ENCODE peak calls at places on chromosomes 11 and 22, in seven cellular contexts. A is hepatocyte, Q is right lobe of liver, P is fibroblast of lung, J is esophagus muscularis mucosa, S is Peyer's patch, Z is right atrium auricular region. W is an unnamed sample.

GRCh38 chr22:25485626-25486545 is 78.6 kb upstream of the GRK3 start:
- DNase-seq in A (no peak), J (no peak), Z (no peak), S (no peak), Q (no peak), P (no peak), W (no peak)

GRCh38 chr22:37454857-37455686 is 27.8 kb upstream of the ELFN2 start:
- DNase-seq in S (no peak), Z (no peak), A (peak), Q (no peak), J (no peak), P (peak), W (no peak)

GRCh38 chr22:19086944-19087343 is 35.3 kb downstream of the DGCR2 start:
- DNase-seq in P (peak), J (no peak), S (peak), Z (no peak), Q (no peak), A (no peak), W (no peak)

GRCh38 chr22:32737811-32738210 is 63.7 kb upstream of the TIMP3 start:
- DNase-seq in J (no peak), Q (no peak), Z (no peak), A (no peak), P (peak), S (no peak), W (no peak)

GRCh38 chr11:134050541-134051383 is 18.1 kb upstream of the JAM3 start:
- DNase-seq in A (peak), P (no peak), S (peak), Q (peak), J (no peak), Z (no peak), W (peak)

GRCh38 chr11:109016724-109017123 is 351.9 kb downstream of the DDX10 start:
- DNase-seq in Q (no peak), P (no peak), A (no peak), J (peak), Z (no peak), S (no peak), W (no peak)

GRCh38 chr22:50688448-50688847 is 15.8 kb downstream of the SHANK3 start:
- DNase-seq in P (no peak), A (no peak), Z (no peak), Q (no peak), J (no peak), S (no peak), W (no peak)

GRCh38 chr22:40635008-40635939 is 1.2 kb downstream of the MRTFA start:
- DNase-seq in J (no peak), A (no peak), S (no peak), Q (no peak), Z (peak), P (peak), W (no peak)

GRCh38 chr11:2520736-2521035 is 75.9 kb downstream of the KCNQ1 start:
- DNase-seq in S (no peak), A (no peak), J (no peak), P (no peak), Q (no peak), Z (no peak), W (no peak)

GRCh38 chr22:22019659-22020424 is 37.3 kb upstream of the TOP3B start:
- DNase-seq in S (no peak), Z (no peak), A (no peak), J (no peak), Q (no peak), P (no peak), W (no peak)

GRCh38 chr11:119338318-119338890 is 2.3 kb downstream of the C1QTNF5 start:
- DNase-seq in Z (no peak), S (peak), P (peak), A (peak), Q (peak), J (no peak), W (peak)

GRCh38 chr11:95937358-95937757 is 13.5 kb upstream of the MTMR2 start:
- DNase-seq in P (no peak), S (no peak), Q (no peak), A (peak), J (no peak), Z (no peak), W (no peak)

GRCh38 chr11:80722616-80723015 is 1281.8 kb upstream of the TENM4 start:
- DNase-seq in P (peak), Q (no peak), A (peak), S (no peak), J (no peak), Z (no peak), W (no peak)

GRCh38 chr11:46357483-46357936 is 10.2 kb downstream of the DGKZ start:
- DNase-seq in S (no peak), Q (no peak), P (no peak), Z (no peak), A (no peak), J (no peak), W (no peak)

GRCh38 chr22:40256501-40256900 is 78.8 kb downstream of the TNRC6B start:
- DNase-seq in Q (no peak), S (no peak), A (peak), Z (no peak), J (no peak), P (no peak), W (no peak)

GRCh38 chr11:62830904-62831519 is 839 bp downstream of the STX5 start:
- DNase-seq in A (no peak), S (no peak), Q (no peak), Z (no peak), P (no peak), J (no peak), W (no peak)

GRCh38 chr22:30240541-30241417 is 5.8 kb downstream of the LIF start:
- DNase-seq in P (no peak), Q (no peak), S (peak), Z (no peak), A (no peak), J (no peak), W (no peak)
- H3K27ac ChIP-seq in P (peak), Q (no peak), S (no peak), Z (no peak), A (peak), J (no peak), W (no peak)

DNA sequence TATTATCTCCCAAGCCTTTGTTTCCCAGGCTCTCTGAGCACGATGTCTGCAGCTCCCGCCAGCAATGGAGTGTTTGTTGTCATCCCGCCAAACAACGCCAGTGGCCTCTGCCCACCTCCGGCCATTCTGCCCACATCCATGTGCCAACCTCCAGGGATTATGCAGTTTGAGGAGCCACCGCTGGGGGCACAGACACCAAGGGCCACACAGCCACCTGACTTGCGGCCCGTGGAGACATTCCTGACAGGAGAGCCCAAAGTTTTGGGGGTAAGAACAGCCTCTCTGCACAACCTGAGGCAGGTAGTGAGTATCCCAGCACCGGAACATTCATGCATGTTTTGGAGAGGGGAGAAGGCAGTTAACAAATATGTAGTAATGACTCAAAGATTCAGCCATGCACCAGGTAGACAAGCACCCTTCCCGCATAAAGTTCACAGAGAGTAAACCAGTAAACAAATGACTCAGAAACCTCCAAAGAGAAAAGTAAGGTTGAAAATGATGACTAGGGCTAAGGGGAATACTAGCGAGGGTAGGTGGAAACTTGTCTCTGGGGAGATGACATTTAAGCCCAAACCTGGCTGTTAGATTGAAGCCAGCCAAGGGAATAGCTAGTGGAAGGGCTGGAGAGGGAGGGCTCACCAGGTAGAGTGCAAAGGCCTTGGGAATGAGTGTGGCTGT is 7.2 kb downstream of the MS4A15 start:
- DNase-seq in P (no peak), Q (no peak), S (no peak), J (no peak), A (no peak), Z (no peak), W (no peak)
- TF ChIP-seq CTCF in P (no peak), Q (no peak), S (no peak), J (no peak), A (no peak), Z (no peak), W (no peak)

GRCh38 chr11:11843233-11843632 is 1.5 kb downstream of the USP47 start:
- DNase-seq in A (peak), S (no peak), Q (no peak), Z (no peak), J (no peak), P (peak), W (no peak)
- H3K27ac ChIP-seq in A (peak), S (peak), Q (peak), Z (peak), J (peak), P (peak), W (peak)

GRCh38 chr11:6554828-6555706 is 48.3 kb downstream of the RRP8 start:
- DNase-seq in Z (no peak), S (no peak), P (no peak), A (no peak), Q (no peak), J (no peak), W (no peak)

GRCh38 chr11:6557063-6557462 is 46.4 kb downstream of the RRP8 start:
- DNase-seq in Q (no peak), A (no peak), P (no peak), J (no peak), S (no peak), Z (no peak), W (no peak)

GRCh38 chr11:6557761-6558674 is 45.4 kb downstream of the RRP8 start:
- DNase-seq in J (peak), Z (no peak), Q (no peak), S (no peak), A (no peak), P (no peak), W (no peak)

GRCh38 chr11:6556139-6556949 is 47.1 kb downstream of the RRP8 start:
- DNase-seq in A (no peak), Z (no peak), Q (no peak), P (no peak), S (no peak), J (no peak), W (no peak)

DNA sequence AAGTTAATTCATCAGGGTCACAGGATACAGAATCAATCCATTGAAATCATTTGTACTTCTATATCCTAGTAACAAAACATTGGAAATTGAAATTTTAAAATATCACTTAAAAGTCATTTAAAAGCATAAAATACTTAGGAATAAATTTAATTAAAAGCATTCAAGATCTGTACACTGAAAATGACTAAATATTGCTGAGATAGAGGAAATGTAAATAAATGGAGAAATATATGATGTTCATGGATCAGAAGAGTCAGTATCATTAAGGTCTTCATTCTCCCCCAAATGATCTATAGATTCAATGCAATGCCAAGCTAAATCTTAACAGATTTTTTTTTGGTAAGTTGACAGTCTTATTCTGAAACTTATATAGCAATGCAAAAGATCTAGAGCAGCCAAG is 49.8 kb downstream of the RRP8 start:
- DNase-seq in P (no peak), S (no peak), J (no peak), A (no peak), Z (no peak), Q (no peak), W (no peak)
- TF ChIP-seq CTCF in P (no peak), S (no peak), J (no peak), A (no peak), Z (no peak), Q (no peak), W (no peak)

GRCh38 chr11:130908061-130908460 is 8.2 kb downstream of the SNX19 start:
- DNase-seq in A (no peak), Z (no peak), S (no peak), Q (no peak), J (peak), P (no peak), W (no peak)
- H3K27ac ChIP-seq in A (peak), Z (no peak), S (no peak), Q (no peak), J (no peak), P (no peak), W (no peak)

GRCh38 chr11:29527391-29527936 is 489.4 kb downstream of the KCNA4 start:
- DNase-seq in Q (no peak), P (peak), Z (no peak), A (peak), J (no peak), S (no peak), W (no peak)
- TF ChIP-seq CTCF in Q (peak), P (no peak), Z (no peak), A (peak), J (peak), S (no peak), W (no peak)

GRCh38 chr22:46894851-46895640 is 132.6 kb downstream of the TBC1D22A start:
- DNase-seq in P (no peak), Q (no peak), A (no peak), Z (no peak), S (no peak), J (no peak), W (no peak)

GRCh38 chr22:46895753-46896152 is 133.3 kb downstream of the TBC1D22A start:
- DNase-seq in Q (no peak), S (no peak), Z (no peak), P (no peak), J (no peak), A (no peak), W (no peak)

GRCh38 chr22:46892866-46893265 is 130.4 kb downstream of the TBC1D22A start:
- DNase-seq in Z (no peak), J (no peak), A (no peak), S (no peak), Q (no peak), P (no peak), W (no peak)

GRCh38 chr22:46893281-46894020 is 131.0 kb downstream of the TBC1D22A start:
- DNase-seq in P (no peak), S (no peak), A (no peak), Q (no peak), Z (no peak), J (no peak), W (no peak)

DNA sequence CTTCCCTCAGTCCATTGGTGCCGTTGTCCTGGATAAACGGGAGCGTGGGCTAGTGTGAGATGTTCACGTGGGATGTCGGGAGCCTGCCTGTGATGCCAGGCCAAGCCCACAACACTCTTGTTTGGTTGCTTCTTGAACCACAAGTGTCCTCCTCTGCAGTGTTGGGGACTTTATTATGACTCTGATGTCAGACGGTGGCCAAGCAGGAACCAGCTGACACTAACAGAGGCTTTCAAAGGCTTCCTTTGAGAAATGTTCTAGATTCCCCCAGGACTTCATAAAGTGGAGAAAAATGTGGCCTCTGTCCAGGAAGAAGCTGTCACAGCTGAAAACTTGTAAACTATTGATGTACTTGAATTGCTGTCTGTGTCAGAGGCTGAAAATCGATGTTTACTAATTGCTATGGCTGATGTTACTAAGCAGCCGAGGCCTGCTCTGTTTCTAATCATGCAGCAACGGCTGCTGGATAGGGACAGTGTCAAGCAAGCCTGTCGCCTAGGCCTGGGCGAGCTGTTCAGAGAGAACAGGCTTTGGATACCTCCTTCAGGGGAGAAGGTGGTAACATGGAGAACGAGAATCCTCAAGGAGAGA is 131.7 kb downstream of the TBC1D22A start:
- DNase-seq in P (no peak), Z (no peak), Q (no peak), J (no peak), A (no peak), S (no peak), W (no peak)
- H3K27ac ChIP-seq in P (no peak), Z (peak), Q (no peak), J (no peak), A (no peak), S (peak), W (no peak)

GRCh38 chr11:68341557-68342458 is 29.4 kb downstream of the LRP5 start:
- DNase-seq in P (no peak), Q (no peak), Z (no peak), S (no peak), A (no peak), J (no peak), W (no peak)
- TF ChIP-seq CTCF in P (no peak), Q (no peak), Z (no peak), S (no peak), A (no peak), J (peak), W (no peak)

GRCh38 chr11:19597876-19598275 is 114.8 kb upstream of the NAV2 start:
- DNase-seq in J (no peak), Q (no peak), S (no peak), A (no peak), Z (no peak), P (peak), W (no peak)
- H3K27ac ChIP-seq in J (no peak), Q (no peak), S (no peak), A (no peak), Z (no peak), P (no peak), W (no peak)

GRCh38 chr11:112662554-112662953 is 298.7 kb upstream of the NCAM1 start:
- DNase-seq in Q (no peak), S (no peak), A (no peak), P (no peak), J (no peak), Z (no peak), W (no peak)

GRCh38 chr11:112661571-112661970 is 299.6 kb upstream of the NCAM1 start:
- DNase-seq in P (no peak), A (no peak), Q (no peak), J (peak), Z (no peak), S (no peak), W (no peak)

GRCh38 chr11:112666253-112666652 is 295.0 kb upstream of the NCAM1 start:
- DNase-seq in P (no peak), Q (no peak), Z (no peak), J (peak), A (no peak), S (no peak), W (no peak)

GRCh38 chr11:112665291-112665690 is 295.9 kb upstream of the NCAM1 start:
- DNase-seq in A (no peak), S (no peak), Q (no peak), J (peak), Z (peak), P (no peak), W (no peak)

GRCh38 chr11:112663947-112664634 is 297.1 kb upstream of the NCAM1 start:
- DNase-seq in J (peak), P (no peak), S (no peak), Z (no peak), A (no peak), Q (no peak), W (no peak)
- TF ChIP-seq CTCF in J (no peak), P (no peak), S (no peak), Z (no peak), A (no peak), Q (no peak), W (no peak)